ENCODE peak calls at places on chromosomes 16 and 17, in five cellular contexts. S is tibial artery, D is fibroblast of lung, Q is right atrium auricular region, W is neural progenitor cell. U is an unnamed sample.

GRCh38 chr17:1153795-1154546 is 25.8 kb downstream of the ABR start:
- DNase-seq in S (peak; percentile 89), D (peak; percentile 72), Q (peak; percentile 76), W (peak; percentile 59), U (no peak)

GRCh38 chr16:30760160-30760559 is 1.7 kb downstream of the CFAP119 start:
- DNase-seq in S (no peak), D (no peak), Q (no peak), W (no peak), U (no peak)

GRCh38 chr17:69655902-69656301 is 241.4 kb downstream of the MAP2K6 start:
- DNase-seq in S (no peak), D (no peak), Q (no peak), W (no peak), U (no peak)

GRCh38 chr17:80971704-80972304 is 19.8 kb upstream of the CHMP6 start:
- DNase-seq in S (no peak), D (no peak), Q (no peak), W (no peak), U (no peak)

GRCh38 chr16:75943705-75944514 is 217.6 kb upstream of the CPHXL start:
- DNase-seq in S (no peak), D (no peak), Q (no peak), W (no peak), U (no peak)

GRCh38 chr16:11257131-11257938 is 1.3 kb upstream of the SOCS1 start:
- DNase-seq in S (peak; percentile 92), D (peak; percentile 70), Q (peak; percentile 78), W (peak; percentile 85), U (no peak)

GRCh38 chr17:30586818-30587595 is 109.8 kb downstream of the GOSR1 start:
- DNase-seq in S (no peak), D (peak; percentile 87), Q (no peak), W (no peak), U (no peak)

GRCh38 chr17:67753026-67753425 is 35.3 kb downstream of the NOL11 start:
- DNase-seq in S (no peak), D (no peak), Q (no peak), W (no peak), U (no peak)

GRCh38 chr16:85418978-85419491 is 194.1 kb upstream of the GSE1 start:
- DNase-seq in S (no peak), D (no peak), Q (no peak), W (peak; percentile 34), U (no peak)

GRCh38 chr16:48165961-48166578 is 10.3 kb upstream of the ABCC12 start:
- DNase-seq in S (no peak), D (no peak), Q (no peak), W (no peak), U (no peak)

GRCh38 chr17:75824050-75824552 is 20.1 kb downstream of the UNC13D start:
- DNase-seq in S (no peak), D (no peak), Q (no peak), W (no peak), U (no peak)

GRCh38 chr16:84460406-84461028 is 43.9 kb downstream of the MEAK7 start:
- DNase-seq in S (peak; percentile 50), D (no peak), Q (no peak), W (no peak), U (no peak)

GRCh38 chr16:85321856-85322271 is 209.6 kb upstream of the CIBAR2 start:
- DNase-seq in S (peak; percentile 100), D (peak; percentile 94), Q (peak; percentile 98), W (no peak), U (no peak)

GRCh38 chr16:20016234-20016633 is 57.5 kb downstream of the GPR139 start:
- DNase-seq in S (no peak), D (no peak), Q (no peak), W (no peak), U (no peak)

GRCh38 chr17:17041018-17041521 is 1.2 kb upstream of the MPRIP start:
- DNase-seq in S (peak; percentile 80), D (peak; percentile 47), Q (no peak), W (no peak), U (no peak)

GRCh38 chr17:48043171-48043570 is 5.0 kb upstream of the NFE2L1 start:
- DNase-seq in S (no peak), D (no peak), Q (no peak), W (no peak), U (no peak)

GRCh38 chr16:14289692-14290340 is 218.7 kb downstream of the MRTFB start:
- DNase-seq in S (no peak), D (no peak), Q (peak; percentile 16), W (peak; percentile 68), U (no peak)

GRCh38 chr17:29722411-29723198 is 99.9 kb upstream of the CORO6 start:
- DNase-seq in S (no peak), D (peak; percentile 25), Q (peak; percentile 79), W (no peak), U (no peak)

GRCh38 chr16:49855822-49856740 is at the start of gene ZNF423:
- DNase-seq in S (no peak), D (no peak), Q (no peak), W (peak; percentile 76), U (no peak)

GRCh38 chr16:85761866-85762265 is 11.0 kb upstream of the C16orf74 start:
- DNase-seq in S (no peak), D (no peak), Q (no peak), W (no peak), U (no peak)

GRCh38 chr16:1078579-1079021 is 6.1 kb downstream of the SSTR5 start:
- DNase-seq in S (peak; percentile 93), D (peak; percentile 68), Q (no peak), W (no peak), U (peak; percentile 64)

GRCh38 chr16:24036614-24037013 is 200.8 kb downstream of the PRKCB start:
- DNase-seq in S (no peak), D (peak; percentile 6), Q (no peak), W (peak; percentile 61), U (peak; percentile 43)

GRCh38 chr17:9669551-9670008 is 24.3 kb downstream of the USP43 start:
- DNase-seq in S (no peak), D (peak; percentile 16), Q (no peak), W (no peak), U (no peak)

GRCh38 chr17:26818736-26819135 is 475.2 kb upstream of the WSB1 start:
- DNase-seq in S (no peak), D (peak; percentile 9), Q (no peak), W (peak; percentile 4), U (no peak)

GRCh38 chr17:75033346-75034235 is 13.2 kb downstream of the ATP5PD start:
- DNase-seq in S (peak; percentile 96), D (peak; percentile 84), Q (peak; percentile 98), W (peak; percentile 95), U (peak; percentile 92)

GRCh38 chr17:15777717-15778116 is 45.6 kb downstream of the TBC1D26 start:
- DNase-seq in S (no peak), D (no peak), Q (no peak), W (no peak), U (no peak)

DNA sequence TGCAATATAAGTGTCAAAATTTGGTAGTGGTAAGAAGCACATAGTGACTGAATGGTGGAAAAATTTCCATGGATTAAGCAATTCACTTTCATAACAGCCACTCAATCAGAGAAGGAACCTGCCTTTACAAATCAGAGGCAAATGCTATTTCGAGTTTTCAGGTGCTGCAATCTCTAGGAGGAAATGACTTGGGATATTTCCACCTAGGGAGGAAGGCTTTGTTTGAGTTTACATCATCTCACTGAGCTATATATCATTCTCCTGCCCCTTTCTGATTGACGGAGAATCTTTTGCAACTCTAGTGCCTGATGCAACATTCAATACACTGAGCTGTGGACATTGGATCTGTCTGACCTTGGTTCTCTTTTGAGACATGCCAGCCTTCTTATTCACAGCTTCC is 26.3 kb downstream of the MARCHF10 start:
- DNase-seq in S (no peak), D (peak; percentile 55), Q (no peak), W (no peak), U (no peak)
- H3K27ac ChIP-seq in S (no peak overlapping the region), D (no peak overlapping the region), Q (no peak overlapping the region), W (no peak overlapping the region), U (peak overlapping the region; percentile 40)

GRCh38 chr16:29320274-29320999 is 86.1 kb downstream of the NPIPB11 start:
- DNase-seq in S (no peak), D (no peak), Q (no peak), W (no peak), U (no peak)
- H3K27ac ChIP-seq in S (no peak overlapping the region), D (no peak overlapping the region), Q (no peak overlapping the region), W (no peak overlapping the region), U (no peak overlapping the region)

DNA sequence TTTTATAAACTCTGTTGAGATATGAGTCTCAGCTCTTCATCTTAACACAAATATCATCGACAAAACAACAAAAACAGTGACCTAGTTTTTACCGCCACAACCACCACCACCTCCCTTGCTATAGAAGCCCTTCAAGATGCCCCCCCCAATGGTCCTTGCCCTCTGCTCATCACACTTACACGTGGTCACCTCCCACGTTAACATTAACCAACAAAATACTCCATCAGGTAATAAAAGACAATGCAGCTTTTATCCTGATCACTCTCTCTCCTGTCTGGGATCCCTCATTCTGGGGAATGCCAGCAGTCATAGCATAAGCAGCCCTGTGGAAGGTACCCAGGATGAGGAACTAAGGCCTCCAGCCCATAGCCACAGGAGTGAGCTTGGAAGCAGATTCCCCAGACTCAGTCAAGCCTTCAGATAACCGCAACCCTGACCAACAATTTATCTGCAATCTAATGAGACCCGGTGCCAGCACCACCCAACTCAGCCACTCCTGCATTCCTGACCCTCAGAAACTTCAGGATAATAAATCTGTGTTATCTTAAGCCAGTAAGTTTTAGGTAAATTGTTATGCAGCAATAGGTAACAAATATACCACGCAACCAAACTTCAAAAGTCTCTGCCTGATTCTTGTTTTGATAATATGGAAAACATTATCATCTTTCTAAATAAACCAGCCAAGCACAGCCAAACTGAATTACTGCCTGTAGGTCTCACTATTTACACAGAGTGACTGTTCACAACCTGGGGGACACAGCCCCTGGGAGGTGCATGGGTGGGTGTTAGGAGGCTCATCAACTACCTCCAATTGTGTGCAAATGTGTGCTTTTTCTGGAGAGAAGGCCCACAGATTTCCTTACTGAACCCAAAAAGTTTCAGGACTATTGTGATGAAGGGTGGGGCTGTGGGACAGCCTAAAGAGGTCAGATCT is 6.1 kb downstream of the PECAM1 start:
- DNase-seq in S (peak; percentile 29), D (peak; percentile 92), Q (no peak), W (no peak), U (no peak)
- H3K27ac ChIP-seq in S (peak overlapping the region; percentile 18), D (peak overlapping the region; percentile 45), Q (peak overlapping the region; percentile 34), W (no peak overlapping the region), U (no peak overlapping the region)

GRCh38 chr16:15703029-15703736 is 53.1 kb downstream of the NDE1 start:
- DNase-seq in S (no peak), D (no peak), Q (no peak), W (no peak), U (no peak)
- H3K27ac ChIP-seq in S (peak overlapping the region; percentile 16), D (no peak overlapping the region), Q (no peak overlapping the region), W (no peak overlapping the region), U (no peak overlapping the region)